ENCODE peak calls at places on chromosomes 12 and 14, in six cellular contexts. P is foreskin fibroblast, N is spleen, C is fibroblast of lung, O is HL-60, D is lower leg skin. Z is an unnamed sample.

GRCh38 chr14:104518659-104519350 is 60.8 kb upstream of the C14orf180 start:
- DNase-seq in O (no peak), D (no peak), C (no peak), N (no peak), P (no peak), Z (no peak)

GRCh38 chr12:105935106-105935505 is 203.6 kb downstream of the NUAK1 start:
- DNase-seq in D (no peak), P (no peak), N (no peak), O (no peak), C (peak), Z (no peak)

GRCh38 chr14:51453869-51454268 is 197.8 kb upstream of the FRMD6 start:
- DNase-seq in D (no peak), N (no peak), P (no peak), O (no peak), C (peak), Z (no peak)

GRCh38 chr14:101074124-101075024 is 170.9 kb upstream of the RTL1 start:
- DNase-seq in N (peak), P (peak), O (no peak), D (peak), C (no peak), Z (no peak)

GRCh38 chr14:66619952-66620351 is 112.0 kb downstream of the GPHN start:
- DNase-seq in N (no peak), P (no peak), O (no peak), D (no peak), C (no peak), Z (no peak)

GRCh38 chr14:29668201-29668600 is 259.4 kb downstream of the PRKD1 start:
- DNase-seq in P (peak), C (peak), N (no peak), O (no peak), D (no peak), Z (peak)

GRCh38 chr12:116015525-116015924 is 262.0 kb downstream of the MED13L start:
- DNase-seq in O (no peak), P (peak), C (peak), N (no peak), D (no peak), Z (peak)

GRCh38 chr12:119544780-119545625 is 48.6 kb upstream of the TMEM233 start:
- DNase-seq in C (peak), D (no peak), P (peak), N (no peak), O (peak), Z (peak)

GRCh38 chr14:43145361-43145760 is 1361.7 kb downstream of the FSCB start:
- DNase-seq in P (no peak), O (no peak), C (no peak), N (no peak), D (no peak), Z (peak)

GRCh38 chr12:321606-322326 is 59.1 kb upstream of the SLC6A13 start:
- DNase-seq in D (no peak), O (no peak), N (no peak), C (no peak), P (no peak), Z (peak)

GRCh38 chr14:78498062-78498595 is 328.0 kb downstream of the NRXN3 start:
- DNase-seq in P (no peak), D (no peak), O (no peak), C (no peak), N (no peak), Z (no peak)

GRCh38 chr12:904010-904414 is 45.5 kb downstream of the RAD52 start:
- DNase-seq in N (no peak), P (no peak), D (no peak), C (no peak), O (no peak), Z (no peak)

GRCh38 chr14:52922656-52923055 is 28.2 kb downstream of the FERMT2 start:
- DNase-seq in C (peak), N (no peak), O (no peak), D (no peak), P (peak), Z (peak)

GRCh38 chr12:5309654-5310053 is 122.3 kb upstream of the NTF3 start:
- DNase-seq in P (peak), C (no peak), N (no peak), O (no peak), D (peak), Z (peak)

GRCh38 chr12:27622436-27623185 is 73.6 kb upstream of the REP15 start:
- DNase-seq in C (peak), D (no peak), N (no peak), O (no peak), P (no peak), Z (peak)

GRCh38 chr12:50642035-50642451 is 121.9 kb upstream of the ATF1 start:
- DNase-seq in D (no peak), O (no peak), N (no peak), P (peak), C (peak), Z (peak)

GRCh38 chr12:50638482-50638880 is 125.4 kb upstream of the ATF1 start:
- DNase-seq in D (no peak), O (no peak), N (no peak), C (no peak), P (no peak), Z (no peak)

GRCh38 chr12:50641566-50641965 is 122.3 kb upstream of the ATF1 start:
- DNase-seq in P (no peak), N (no peak), D (no peak), C (no peak), O (no peak), Z (no peak)

GRCh38 chr12:50639721-50640120 is 124.2 kb upstream of the ATF1 start:
- DNase-seq in C (no peak), P (no peak), D (no peak), N (no peak), O (no peak), Z (no peak)

GRCh38 chr12:50640321-50640939 is 123.5 kb upstream of the ATF1 start:
- DNase-seq in D (no peak), N (no peak), O (no peak), C (no peak), P (no peak), Z (no peak)
- H3K4me3 ChIP-seq in D (no peak), N (no peak), O (no peak), C (no peak), P (no peak), Z (no peak)

GRCh38 chr12:12563529-12563928 is 866 bp upstream of the DUSP16 start:
- DNase-seq in N (no peak), P (peak), C (peak), D (no peak), O (no peak), Z (peak)

GRCh38 chr12:12560587-12561304 is 1.9 kb downstream of the DUSP16 start:
- DNase-seq in O (peak), P (peak), D (no peak), C (peak), N (no peak), Z (peak)

GRCh38 chr12:12562016-12562483 is 613 bp downstream of the DUSP16 start:
- DNase-seq in P (peak), O (no peak), N (peak), C (peak), D (no peak), Z (peak)

GRCh38 chr12:12561305-12562015 is 1.2 kb downstream of the DUSP16 start:
- DNase-seq in C (peak), P (peak), O (peak), N (peak), D (peak), Z (peak)

DNA sequence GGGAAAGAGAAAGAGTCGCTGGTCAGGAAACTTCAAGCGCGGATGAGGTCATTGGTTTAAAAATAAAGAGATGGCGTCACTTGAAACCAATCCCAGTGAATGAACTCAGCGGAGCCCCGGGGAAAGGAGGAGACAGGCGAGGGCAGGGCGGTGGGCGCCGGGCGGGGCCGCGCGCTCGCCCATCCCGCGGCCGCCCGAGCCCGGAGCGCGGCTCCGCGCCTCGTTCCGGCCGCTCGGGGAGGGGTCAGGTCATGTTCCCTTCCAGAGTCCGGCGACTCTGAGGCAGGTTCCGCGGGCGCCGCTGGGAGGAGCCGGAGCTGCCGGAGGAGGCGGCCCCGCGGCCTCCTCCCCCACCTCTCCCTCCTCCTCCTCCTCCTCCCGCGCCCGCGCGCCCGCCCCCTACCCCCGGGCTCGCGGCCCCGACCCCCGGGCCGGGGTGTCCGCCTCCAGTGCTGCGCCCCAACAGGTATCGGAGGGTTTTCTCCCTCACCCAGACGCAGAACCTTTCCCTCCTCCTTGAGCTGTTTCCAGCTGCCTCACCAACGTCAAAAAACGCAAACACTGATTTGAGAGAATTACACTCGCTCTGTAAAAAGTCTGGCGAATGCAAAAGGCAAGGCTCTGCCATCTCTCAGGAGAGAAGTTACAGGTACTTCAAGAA is at the start of gene DUSP16:
- DNase-seq in O (peak), D (peak), N (peak), P (peak), C (peak), Z (peak)
- TF ChIP-seq CTCF in O (no peak), D (no peak), N (peak), P (no peak), C (no peak), Z (peak)

GRCh38 chr12:49110191-49111155 is at the start of gene LMBR1L:
- DNase-seq in N (peak), C (peak), P (peak), D (peak), O (peak), Z (peak)

GRCh38 chr12:49109631-49110172 is 945 bp downstream of the LMBR1L start:
- DNase-seq in O (no peak), D (no peak), P (no peak), C (peak), N (no peak), Z (peak)

GRCh38 chr12:49111206-49111605 is 559 bp upstream of the LMBR1L start:
- DNase-seq in N (no peak), C (peak), P (no peak), D (no peak), O (no peak), Z (no peak)

GRCh38 chr12:49105504-49106120 is 5.0 kb downstream of the LMBR1L start:
- DNase-seq in P (no peak), D (no peak), C (peak), N (no peak), O (no peak), Z (peak)

DNA sequence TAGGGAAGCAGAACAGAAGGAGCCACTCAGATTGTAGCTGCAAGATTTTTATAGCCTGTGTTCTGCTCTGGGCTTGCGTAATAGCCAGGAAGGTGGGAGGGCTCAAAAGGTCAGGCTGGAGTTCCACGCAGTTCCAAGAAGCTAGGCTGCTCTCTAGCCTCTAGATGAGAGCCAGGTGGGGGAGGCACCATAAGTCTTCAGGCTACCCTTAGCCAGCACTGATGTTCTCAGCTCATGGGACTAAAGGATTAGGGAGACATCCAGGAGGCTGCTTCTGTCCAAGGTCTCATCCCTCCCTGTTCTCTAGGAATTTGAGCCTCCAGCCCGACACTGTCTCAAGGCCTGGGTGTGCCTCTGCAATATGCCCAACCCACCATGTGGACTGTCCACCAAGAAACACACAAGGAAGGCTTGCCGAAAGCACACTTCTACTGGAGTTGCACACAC is 1.7 kb downstream of the LMBR1L start:
- DNase-seq in O (no peak), D (peak), C (peak), P (peak), N (no peak), Z (peak)
- H3K4me3 ChIP-seq in O (no peak), D (no peak), C (peak), P (peak), N (no peak), Z (peak)

GRCh38 chr12:107884769-107885694 is 110.5 kb downstream of the ASCL4 start:
- DNase-seq in P (peak), D (no peak), N (no peak), O (no peak), C (peak), Z (peak)
- TF ChIP-seq CTCF in P (peak), D (no peak), N (peak), O (peak), C (peak), Z (peak)

GRCh38 chr14:32940711-32941667 is 2.3 kb downstream of the NPAS3 start:
- DNase-seq in O (no peak), P (no peak), N (no peak), C (no peak), D (no peak), Z (no peak)

GRCh38 chr14:32938719-32939253 is at the start of gene NPAS3:
- DNase-seq in D (no peak), P (peak), C (peak), N (no peak), O (no peak), Z (no peak)

GRCh38 chr14:32941668-32942065 is 3.0 kb downstream of the NPAS3 start:
- DNase-seq in N (no peak), C (no peak), P (no peak), D (no peak), O (no peak), Z (no peak)

GRCh38 chr14:32940066-32940651 is 1.5 kb downstream of the NPAS3 start:
- DNase-seq in P (no peak), N (no peak), C (peak), D (no peak), O (no peak), Z (peak)

GRCh38 chr14:32939254-32940065 is 781 bp downstream of the NPAS3 start:
- DNase-seq in D (peak), N (peak), P (peak), O (no peak), C (peak), Z (peak)
- H3K4me3 ChIP-seq in D (peak), N (peak), P (peak), O (no peak), C (peak), Z (peak)

GRCh38 chr14:72818998-72819397 is 74.9 kb downstream of the DPF3 start:
- DNase-seq in P (no peak), N (no peak), D (no peak), C (no peak), O (no peak), Z (no peak)
- TF ChIP-seq CTCF in P (no peak), N (no peak), D (no peak), C (no peak), O (no peak), Z (no peak)

GRCh38 chr12:3103806-3104205 is 26.6 kb downstream of the TSPAN9 start:
- DNase-seq in P (no peak), N (no peak), O (no peak), D (no peak), C (no peak), Z (no peak)
- H3K4me3 ChIP-seq in P (no peak), N (no peak), O (no peak), D (no peak), C (no peak), Z (no peak)

GRCh38 chr12:31807773-31808097 is 78.9 kb upstream of the AMN1 start:
- DNase-seq in N (no peak), P (no peak), O (no peak), D (no peak), C (no peak), Z (no peak)

GRCh38 chr12:31815096-31815495 is 86.3 kb upstream of the AMN1 start:
- DNase-seq in O (no peak), N (no peak), D (no peak), C (peak), P (no peak), Z (no peak)

GRCh38 chr12:31817120-31817519 is 88.3 kb upstream of the AMN1 start:
- DNase-seq in D (no peak), P (no peak), C (no peak), O (no peak), N (no peak), Z (no peak)

GRCh38 chr12:31818623-31819268 is 89.9 kb upstream of the AMN1 start:
- DNase-seq in N (no peak), C (no peak), O (no peak), P (no peak), D (no peak), Z (no peak)

DNA sequence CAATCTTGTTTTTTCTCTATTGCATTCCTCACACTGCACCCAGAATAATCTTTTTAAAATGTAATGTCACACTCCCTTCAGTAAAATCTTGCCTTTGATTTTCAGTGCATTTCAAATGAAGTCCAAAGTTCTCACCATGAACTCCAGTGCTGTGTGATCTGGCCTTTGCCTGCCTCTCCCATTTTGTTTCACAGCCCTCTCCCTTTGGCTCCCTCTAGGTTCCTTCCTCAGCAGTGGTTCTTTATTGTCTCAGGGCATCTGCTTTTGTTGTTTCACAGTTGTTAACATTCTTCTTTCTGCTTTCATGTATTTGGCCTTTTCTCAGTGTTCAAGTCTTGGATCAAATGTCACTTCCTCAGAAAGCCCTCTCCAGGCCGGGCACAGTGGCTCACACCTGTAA is 84.5 kb upstream of the AMN1 start:
- DNase-seq in N (no peak), D (no peak), P (no peak), O (no peak), C (no peak), Z (peak)
- TF ChIP-seq CTCF in N (no peak), D (no peak), P (peak), O (no peak), C (no peak), Z (peak)

GRCh38 chr14:74636424-74637183 is 24.6 kb upstream of the LTBP2 start:
- DNase-seq in O (no peak), N (peak), D (no peak), P (no peak), C (peak), Z (no peak)
- H3K4me3 ChIP-seq in O (no peak), N (no peak), D (no peak), P (no peak), C (no peak), Z (no peak)

GRCh38 chr12:122403831-122404230 is 18.6 kb downstream of the CLIP1 start:
- DNase-seq in D (no peak), N (no peak), C (no peak), P (no peak), O (no peak), Z (no peak)
- TF ChIP-seq CTCF in D (no peak), N (no peak), C (no peak), P (no peak), O (no peak), Z (no peak)

Z was measured in fibroblast of the aortic adventitia.